ENCODE peak calls at places on chromosomes 1 and 21, in five cellular contexts. One of them, this sample, is unnamed.

GRCh38 chr1:50023292-50024159 is at the start of gene AGBL4:
- DNase-seq in colonic mucosa: peak
- DNase-seq in brain microvascular endothelial cell: no peak
- DNase-seq in tibial artery: no peak
- DNase-seq in esophagus squamous epithelium: no peak
- DNase-seq in this sample: peak

GRCh38 chr1:235902638-235903542 is 36.2 kb upstream of the LYST start:
- DNase-seq in colonic mucosa: peak
- DNase-seq in brain microvascular endothelial cell: no peak
- DNase-seq in tibial artery: no peak
- DNase-seq in esophagus squamous epithelium: no peak
- DNase-seq in this sample: no peak

GRCh38 chr1:18157968-18158367 is 50.4 kb downstream of the IGSF21 start:
- DNase-seq in colonic mucosa: no peak
- DNase-seq in brain microvascular endothelial cell: no peak
- DNase-seq in tibial artery: no peak
- DNase-seq in esophagus squamous epithelium: no peak
- DNase-seq in this sample: no peak

GRCh38 chr1:36768486-36769178 is 265.7 kb downstream of the GRIK3 start:
- DNase-seq in colonic mucosa: no peak
- DNase-seq in brain microvascular endothelial cell: no peak
- DNase-seq in tibial artery: peak
- DNase-seq in esophagus squamous epithelium: no peak
- DNase-seq in this sample: no peak

GRCh38 chr1:231653611-231654010 is 27.0 kb downstream of the DISC1 start:
- DNase-seq in colonic mucosa: no peak
- DNase-seq in brain microvascular endothelial cell: no peak
- DNase-seq in tibial artery: no peak
- DNase-seq in esophagus squamous epithelium: no peak
- DNase-seq in this sample: no peak

GRCh38 chr1:248013229-248013710 is at the start of gene OR2L5:
- DNase-seq in colonic mucosa: no peak
- DNase-seq in brain microvascular endothelial cell: no peak
- DNase-seq in tibial artery: no peak
- DNase-seq in esophagus squamous epithelium: no peak
- DNase-seq in this sample: no peak

GRCh38 chr1:36067871-36068270 is 16.0 kb upstream of the TEKT2 start:
- DNase-seq in colonic mucosa: no peak
- DNase-seq in brain microvascular endothelial cell: no peak
- DNase-seq in tibial artery: no peak
- DNase-seq in esophagus squamous epithelium: no peak
- DNase-seq in this sample: no peak

GRCh38 chr1:112817555-112818373 is 102.6 kb upstream of the PPM1J start:
- DNase-seq in colonic mucosa: no peak
- DNase-seq in brain microvascular endothelial cell: no peak
- DNase-seq in tibial artery: no peak
- DNase-seq in esophagus squamous epithelium: no peak
- DNase-seq in this sample: no peak

GRCh38 chr1:67634396-67634935 is 50.5 kb upstream of the GADD45A start:
- DNase-seq in colonic mucosa: no peak
- DNase-seq in brain microvascular endothelial cell: no peak
- DNase-seq in tibial artery: no peak
- DNase-seq in esophagus squamous epithelium: no peak
- DNase-seq in this sample: no peak

GRCh38 chr1:17218939-17219338 is 14.0 kb downstream of the PADI1 start:
- DNase-seq in colonic mucosa: no peak
- DNase-seq in brain microvascular endothelial cell: no peak
- DNase-seq in tibial artery: no peak
- DNase-seq in esophagus squamous epithelium: no peak
- DNase-seq in this sample: no peak

GRCh38 chr21:8989261-8989882 is 1532.0 kb upstream of the TPTE start:
- DNase-seq in colonic mucosa: no peak
- DNase-seq in brain microvascular endothelial cell: no peak
- DNase-seq in tibial artery: no peak
- DNase-seq in esophagus squamous epithelium: no peak
- DNase-seq in this sample: no peak

GRCh38 chr1:180238675-180239074 is 8.6 kb downstream of the LHX4 start:
- DNase-seq in colonic mucosa: no peak
- DNase-seq in brain microvascular endothelial cell: no peak
- DNase-seq in tibial artery: peak
- DNase-seq in esophagus squamous epithelium: no peak
- DNase-seq in this sample: no peak

GRCh38 chr21:42587036-42587435 is 66.4 kb upstream of the PDE9A start:
- DNase-seq in colonic mucosa: no peak
- DNase-seq in brain microvascular endothelial cell: no peak
- DNase-seq in tibial artery: no peak
- DNase-seq in esophagus squamous epithelium: no peak
- DNase-seq in this sample: no peak

DNA sequence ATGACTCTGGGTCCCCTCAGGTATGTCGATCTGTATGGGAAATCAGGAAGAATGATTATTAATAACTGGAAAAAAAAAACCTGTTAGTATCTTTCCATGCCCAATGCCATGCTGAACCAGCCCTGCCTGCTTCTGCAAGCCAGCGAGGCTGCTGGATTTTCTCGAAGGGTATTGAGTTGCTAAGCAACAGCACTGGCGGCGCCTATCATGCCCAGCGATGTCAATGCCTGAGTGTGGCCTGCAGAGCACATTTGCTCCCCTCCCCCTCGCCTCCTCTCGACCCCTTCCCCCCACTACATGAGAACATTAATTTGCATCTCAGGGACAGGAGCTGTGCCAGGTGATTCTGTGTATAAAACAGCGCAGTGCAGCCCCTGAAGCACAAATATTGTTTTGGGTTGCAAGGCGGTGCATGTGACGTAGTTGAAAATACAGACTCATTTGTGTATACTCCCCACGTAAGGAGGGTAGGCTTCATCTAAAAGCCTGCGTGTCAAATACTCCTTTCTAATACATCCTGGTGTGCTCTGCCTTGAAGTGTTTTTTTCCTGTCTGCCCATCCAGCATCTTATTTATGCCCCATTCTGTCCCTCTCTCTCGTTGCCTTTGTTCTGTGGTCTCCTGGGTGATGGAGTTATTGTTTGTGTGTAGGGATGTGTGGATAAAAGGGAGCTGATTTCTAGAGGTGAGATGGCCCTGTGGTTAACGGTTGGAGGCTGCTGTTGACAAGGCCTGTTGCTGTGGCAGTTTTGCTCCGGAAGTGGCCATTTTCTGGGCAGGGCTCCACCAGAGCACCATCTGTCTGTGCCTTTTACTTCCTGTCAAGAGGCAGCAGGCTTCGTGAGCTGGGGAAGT is 32.7 kb upstream of the ATP5PO start:
- DNase-seq in colonic mucosa: peak
- DNase-seq in brain microvascular endothelial cell: no peak
- DNase-seq in tibial artery: peak
- DNase-seq in esophagus squamous epithelium: peak
- DNase-seq in this sample: peak
- H3K4me3 ChIP-seq in colonic mucosa: no peak
- H3K4me3 ChIP-seq in brain microvascular endothelial cell: peak
- H3K4me3 ChIP-seq in tibial artery: peak
- H3K4me3 ChIP-seq in esophagus squamous epithelium: peak
- H3K4me3 ChIP-seq in this sample: no peak

DNA sequence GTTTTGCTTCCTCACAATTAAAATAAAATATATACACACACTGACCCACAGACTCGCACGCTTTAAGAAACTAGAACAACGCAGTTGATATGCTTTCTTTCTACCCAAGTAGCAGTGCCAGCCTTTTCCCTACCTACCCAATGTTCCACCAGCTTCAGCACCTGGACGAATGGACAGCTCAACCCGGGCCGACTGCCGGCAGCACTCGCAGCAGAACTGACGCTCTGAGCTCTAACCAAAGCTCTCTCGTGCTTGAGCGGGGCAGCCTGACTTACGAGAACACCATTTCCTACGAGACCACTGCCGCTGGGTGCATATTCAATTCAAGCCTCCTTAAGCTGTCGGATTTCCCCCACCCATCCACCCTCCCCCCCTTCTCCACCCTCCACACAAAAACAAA is 127.4 kb upstream of the DPYD start:
- DNase-seq in colonic mucosa: peak
- DNase-seq in brain microvascular endothelial cell: peak
- DNase-seq in tibial artery: peak
- DNase-seq in esophagus squamous epithelium: no peak
- DNase-seq in this sample: peak
- TF ChIP-seq CTCF in colonic mucosa: no peak
- TF ChIP-seq CTCF in brain microvascular endothelial cell: peak
- TF ChIP-seq CTCF in tibial artery: no peak
- TF ChIP-seq CTCF in esophagus squamous epithelium: no peak
- TF ChIP-seq CTCF in this sample: no peak

DNA sequence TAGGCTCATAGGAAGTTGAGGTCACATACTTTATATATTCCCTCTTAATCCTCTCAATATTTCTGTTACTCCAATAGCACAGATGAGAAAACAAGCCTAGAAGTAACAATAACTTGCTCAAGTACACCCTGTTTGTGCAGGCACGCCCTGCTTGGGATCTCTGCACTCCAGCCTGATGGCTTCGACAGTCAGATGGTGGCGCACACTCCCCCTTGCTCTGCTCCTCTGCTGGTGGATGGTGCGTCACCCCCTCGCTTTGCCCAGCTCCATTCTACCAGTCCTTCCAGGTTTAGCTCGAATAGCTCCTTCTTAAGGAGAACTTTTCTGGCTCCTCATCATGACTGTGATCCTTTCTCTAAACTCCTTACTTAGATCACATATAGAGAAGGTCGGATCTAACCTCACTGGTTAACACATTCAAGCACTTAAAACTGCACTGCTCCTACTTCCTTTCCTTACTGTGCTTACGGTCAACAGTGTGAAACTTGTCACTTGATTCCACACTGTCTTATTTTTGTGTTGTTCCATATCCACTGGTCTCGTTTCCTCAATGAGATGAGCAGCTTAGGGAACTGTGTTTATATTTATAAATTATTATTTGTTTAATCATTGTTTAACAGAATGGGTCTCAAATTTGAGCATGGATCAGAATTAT is 3.0 kb downstream of the TSPAN2 start:
- DNase-seq in colonic mucosa: no peak
- DNase-seq in brain microvascular endothelial cell: no peak
- DNase-seq in tibial artery: no peak
- DNase-seq in esophagus squamous epithelium: no peak
- DNase-seq in this sample: no peak
- H3K4me3 ChIP-seq in colonic mucosa: no peak
- H3K4me3 ChIP-seq in brain microvascular endothelial cell: no peak
- H3K4me3 ChIP-seq in tibial artery: peak
- H3K4me3 ChIP-seq in esophagus squamous epithelium: no peak
- H3K4me3 ChIP-seq in this sample: no peak

DNA sequence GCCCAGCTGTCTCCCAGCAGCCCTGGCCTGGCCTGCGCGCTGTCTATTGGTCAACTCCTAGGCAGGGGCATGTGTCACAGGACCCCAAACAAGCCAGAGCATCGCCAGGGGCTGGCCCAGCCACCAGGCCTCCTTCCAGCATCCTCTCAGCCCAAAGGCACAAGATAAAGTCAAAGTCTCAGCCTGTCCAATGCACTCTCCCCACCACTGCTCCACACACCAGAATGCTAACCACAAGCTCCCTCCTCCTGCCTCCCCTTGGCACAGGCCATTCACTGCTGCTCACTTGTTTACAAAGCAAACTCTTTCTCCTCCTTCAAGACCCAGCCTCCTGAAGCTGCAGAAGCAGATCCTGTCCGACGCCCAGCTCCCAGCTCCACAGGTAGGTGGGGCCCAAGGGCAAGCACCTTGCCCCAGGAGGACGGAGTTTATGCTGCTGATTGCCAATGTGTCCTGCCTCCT is 133.4 kb downstream of the DMRTB1 start:
- DNase-seq in colonic mucosa: peak
- DNase-seq in brain microvascular endothelial cell: peak
- DNase-seq in tibial artery: peak
- DNase-seq in esophagus squamous epithelium: no peak
- DNase-seq in this sample: no peak
- TF ChIP-seq CTCF in colonic mucosa: no peak
- TF ChIP-seq CTCF in brain microvascular endothelial cell: peak
- TF ChIP-seq CTCF in tibial artery: no peak
- TF ChIP-seq CTCF in esophagus squamous epithelium: no peak
- TF ChIP-seq CTCF in this sample: no peak

This sample was measured in psoas muscle.